ENCODE peak calls at places on chromosomes 3 and 15, in nine cellular contexts. F is choroid plexus epithelial cell; K is bronchial epithelial cell; M is hepatocyte; W is BE2C; S is MM.1S; C is psoas muscle; D is heart left ventricle; U is CD8-positive, alpha-beta T cell. P is an unnamed sample.
A peak's percentile ranks its signal among the peaks of the same experiment; 100 is the strongest.

GRCh38 chr3:194671511-194671899 is 486 bp downstream of the LSG1 start:
- DNase-seq in C (no peak), D (no peak), M (peak; percentile 53), F (peak; percentile 73), U (no peak), K (peak; percentile 53), S (peak; percentile 72), W (peak; percentile 37), P (no peak)

GRCh38 chr15:73295630-73296286 is 73.0 kb downstream of the HCN4 start:
- DNase-seq in D (no peak), F (peak; percentile 73), M (peak; percentile 49), U (no peak), S (no peak), C (no peak), W (no peak), K (peak; percentile 62), P (no peak)

GRCh38 chr15:69939513-69940440 is 157.9 kb downstream of the TLE3 start:
- DNase-seq in U (no peak), S (peak; percentile 51), C (no peak), W (no peak), M (peak; percentile 19), K (no peak), D (no peak), F (peak; percentile 16), P (no peak)

GRCh38 chr15:55522741-55523450 is 14.9 kb upstream of the DNAAF4 start:
- DNase-seq in S (no peak), C (no peak), K (no peak), M (no peak), D (no peak), W (no peak), F (no peak), U (no peak), P (no peak)

GRCh38 chr15:40999190-40999589 is 45.9 kb downstream of the CHAC1 start:
- DNase-seq in M (no peak), C (no peak), K (peak; percentile 99), S (no peak), F (peak; percentile 79), U (no peak), W (no peak), D (no peak), P (no peak)

GRCh38 chr3:48404440-48405342 is 25.2 kb downstream of the PLXNB1 start:
- DNase-seq in D (no peak), W (no peak), K (no peak), U (no peak), C (peak; percentile 9), M (no peak), S (no peak), F (no peak), P (no peak)

GRCh38 chr3:154356009-154356408 is 31.7 kb upstream of the DHX36 start:
- DNase-seq in W (no peak), M (peak; percentile 41), K (peak; percentile 76), U (no peak), C (no peak), D (no peak), F (no peak), S (no peak), P (no peak)

GRCh38 chr3:41693799-41694198 is 268.1 kb downstream of the ULK4 start:
- DNase-seq in F (peak; percentile 61), U (no peak), D (no peak), W (no peak), C (no peak), M (no peak), K (no peak), S (no peak), P (no peak)

GRCh38 chr15:71596672-71597071 is 213.7 kb upstream of the NR2E3 start:
- DNase-seq in S (no peak), U (no peak), K (no peak), F (peak; percentile 62), M (no peak), D (peak; percentile 51), W (no peak), C (peak; percentile 22), P (peak; percentile 68)

GRCh38 chr3:186646106-186646505 is 5.9 kb downstream of the FETUB start:
- DNase-seq in C (no peak), M (no peak), W (no peak), D (no peak), U (no peak), K (no peak), F (no peak), S (no peak), P (no peak)

GRCh38 chr3:172181936-172182708 is 142.7 kb downstream of the FNDC3B start:
- DNase-seq in F (peak; percentile 73), W (peak; percentile 23), D (no peak), C (peak; percentile 24), U (no peak), M (no peak), K (peak; percentile 46), S (no peak), P (no peak)

GRCh38 chr15:67072951-67073350 is 7.5 kb downstream of the SMAD3 start:
- DNase-seq in F (no peak), K (no peak), S (no peak), W (no peak), M (no peak), U (no peak), D (no peak), C (no peak), P (no peak)

GRCh38 chr3:179558742-179559364 is 3.9 kb upstream of the ACTL6A start:
- DNase-seq in F (peak; percentile 94), C (peak; percentile 36), K (peak; percentile 57), S (peak; percentile 87), D (peak; percentile 69), M (peak; percentile 85), U (peak; percentile 15), W (peak; percentile 73), P (peak; percentile 39)

GRCh38 chr3:98573231-98573728 is 20.1 kb downstream of the CPOX start:
- DNase-seq in U (no peak), W (no peak), S (no peak), D (no peak), C (no peak), F (peak; percentile 65), M (peak; percentile 29), K (peak; percentile 47), P (no peak)

GRCh38 chr3:27721717-27722564 is at the start of gene EOMES:
- DNase-seq in K (peak; percentile 36), D (peak; percentile 72), M (peak; percentile 44), S (peak; percentile 68), W (peak; percentile 56), U (peak; percentile 66), C (peak; percentile 23), F (peak; percentile 55), P (no peak)

GRCh38 chr3:110568246-110568645 is 503.4 kb upstream of the NECTIN3 start:
- DNase-seq in W (no peak), M (no peak), U (no peak), S (no peak), D (no peak), C (no peak), F (peak; percentile 83), K (peak; percentile 92), P (no peak)

GRCh38 chr3:40869013-40869412 is 330.3 kb upstream of the CTNNB1 start:
- DNase-seq in F (no peak), K (no peak), W (no peak), S (no peak), C (no peak), D (no peak), M (no peak), U (no peak), P (no peak)

GRCh38 chr3:134253475-134254231 is 3.0 kb upstream of the RYK start:
- DNase-seq in D (no peak), F (no peak), W (no peak), U (no peak), C (no peak), K (no peak), S (no peak), M (no peak), P (no peak)

DNA sequence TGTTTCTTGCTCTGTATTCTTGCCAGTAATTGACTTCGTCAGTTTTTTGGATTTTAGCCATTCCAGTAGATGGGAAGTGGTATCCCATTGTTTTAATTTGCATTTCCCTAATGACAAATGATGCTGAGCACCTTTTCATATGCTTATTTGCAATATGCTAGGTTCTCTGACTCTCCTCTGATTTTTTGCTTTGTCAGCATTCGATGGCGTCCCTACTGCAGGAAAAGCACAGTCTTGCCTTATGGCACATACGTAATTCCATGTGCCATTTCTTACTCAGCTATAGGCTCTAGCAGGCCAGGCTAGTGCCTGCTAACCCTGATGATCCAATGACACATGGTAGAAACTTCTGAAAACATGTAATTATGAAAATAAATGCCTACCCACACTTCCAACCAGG is 239.2 kb upstream of the ATP10A start:
- DNase-seq in D (no peak), S (no peak), F (no peak), C (no peak), U (no peak), K (no peak), M (no peak), W (no peak), P (no peak)
- H3K4me3 ChIP-seq in D (no peak overlapping the region), S (no peak overlapping the region), F (no peak overlapping the region), C (no peak overlapping the region), U (no peak overlapping the region), K (no peak overlapping the region), M (no peak overlapping the region), W (no peak overlapping the region), P (no peak overlapping the region)

GRCh38 chr3:26345613-26346012 is 277.0 kb upstream of the LRRC3B start:
- DNase-seq in F (no peak), K (no peak), D (peak; percentile 40), M (no peak), W (no peak), S (no peak), C (no peak), U (no peak), P (no peak)
- TF ChIP-seq CTCF in F (no peak), K (no peak), D (no peak), M (no peak), W (no peak), S (no peak), C (no peak), U (no peak), P (no peak)

DNA sequence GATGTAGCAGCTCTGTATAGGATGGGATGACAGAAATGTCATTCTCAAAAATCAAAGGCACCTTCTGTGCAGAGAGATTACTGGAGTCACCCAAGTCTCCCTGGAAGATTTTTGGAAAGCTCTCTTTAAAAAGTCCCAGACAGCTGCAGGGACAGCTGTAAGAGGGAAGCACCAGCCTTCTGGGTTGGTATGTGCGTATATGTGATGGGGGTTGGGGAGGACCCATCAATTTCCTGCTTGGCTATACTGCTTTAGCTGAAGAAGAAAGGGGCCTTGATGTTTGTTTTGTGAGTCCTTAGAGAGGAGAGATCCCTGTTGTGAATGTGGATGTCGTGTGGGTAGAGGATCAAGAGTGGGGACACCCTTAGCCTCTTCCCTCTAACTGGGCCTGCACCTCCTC is 5.4 kb upstream of the SEC11A start:
- DNase-seq in S (no peak), U (no peak), F (no peak), K (no peak), M (no peak), C (no peak), D (no peak), W (no peak), P (no peak)
- H3K4me3 ChIP-seq in S (no peak overlapping the region), U (peak overlapping the region; percentile 7), F (no peak overlapping the region), K (no peak overlapping the region), M (no peak overlapping the region), C (no peak overlapping the region), D (no peak overlapping the region), W (no peak overlapping the region), P (no peak overlapping the region)

DNA sequence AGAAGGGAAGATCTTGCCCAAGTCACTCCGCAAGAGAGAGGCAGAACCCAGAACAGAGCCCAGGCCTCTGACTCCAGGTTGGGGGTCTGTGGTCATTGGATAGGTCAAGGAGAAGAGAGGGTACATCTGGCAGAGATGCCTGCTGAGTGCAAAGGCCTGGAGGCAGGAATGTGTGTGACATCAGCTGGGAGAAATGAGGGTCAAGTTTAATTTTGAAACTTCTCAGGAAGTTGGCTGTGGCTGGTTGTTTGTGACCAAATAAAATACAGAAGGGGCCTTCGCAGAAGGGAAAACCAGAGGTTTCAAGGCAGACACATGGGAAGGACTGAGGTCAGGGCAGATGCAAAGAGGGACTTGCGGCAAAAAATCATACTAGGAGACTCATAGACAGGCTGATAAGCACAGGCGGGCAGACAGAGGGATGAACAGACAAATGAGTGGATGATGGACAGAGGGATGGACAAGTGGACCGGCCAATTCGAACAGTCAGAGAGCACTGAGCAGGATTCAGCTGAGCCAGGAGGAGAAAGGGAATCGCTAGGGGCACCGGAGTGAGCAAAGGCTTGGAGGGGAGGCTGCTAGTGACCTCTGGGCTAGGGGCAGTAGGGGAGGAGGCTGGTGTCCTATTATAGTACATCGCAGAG is 28.8 kb upstream of the CACNA2D2 start:
- DNase-seq in K (no peak), F (peak; percentile 45), S (no peak), D (no peak), W (no peak), C (no peak), U (no peak), M (no peak), P (no peak)
- TF ChIP-seq CTCF in K (no peak), F (peak; percentile 37), S (no peak), D (no peak), W (no peak), C (no peak), U (no peak), M (no peak), P (no peak)